ENCODE peak calls at places on chromosomes 3 and 15, in seven cellular contexts. P, Y, C, U, Q, E and R are unnamed samples.
A peak's percentile ranks its signal among the peaks of the same experiment; 100 is the strongest.

GRCh38 chr3:48402281-48402732 is 27.6 kb downstream of the PLXNB1 start:
- DNase-seq in P (no peak), Y (no peak), C (no peak), U (peak; percentile 92), Q (peak; percentile 81), E (peak; percentile 33), R (no peak)

GRCh38 chr3:138477801-138478200 is 43.4 kb downstream of the ESYT3 start:
- DNase-seq in P (no peak), Y (no peak), C (no peak), U (peak; percentile 17), Q (no peak), E (no peak), R (no peak)

GRCh38 chr3:61015840-61016239 is 235.4 kb downstream of the FHIT start:
- DNase-seq in P (no peak), Y (no peak), C (no peak), U (no peak), Q (no peak), E (no peak), R (no peak)

GRCh38 chr3:128693696-128694095 is 32.3 kb upstream of the RAB7A start:
- DNase-seq in P (no peak), Y (no peak), C (peak; percentile 59), U (no peak), Q (no peak), E (no peak), R (no peak)

GRCh38 chr15:90037510-90037860 is 36.4 kb downstream of the ZNF710 start:
- DNase-seq in P (no peak), Y (no peak), C (no peak), U (peak; percentile 78), Q (peak; percentile 78), E (no peak), R (no peak)

GRCh38 chr3:127182446-127182845 is 10.5 kb upstream of the PRR23E start:
- DNase-seq in P (no peak), Y (no peak), C (no peak), U (no peak), Q (no peak), E (no peak), R (no peak)

GRCh38 chr3:190024912-190025311 is 95.8 kb downstream of the P3H2 start:
- DNase-seq in P (no peak), Y (no peak), C (no peak), U (peak; percentile 77), Q (peak; percentile 64), E (no peak), R (no peak)

GRCh38 chr15:48954538-48954937 is 9.2 kb downstream of the SHC4 start:
- DNase-seq in P (no peak), Y (no peak), C (peak; percentile 76), U (peak; percentile 20), Q (no peak), E (peak; percentile 46), R (peak; percentile 60)

GRCh38 chr15:80849308-80849707 is 70.1 kb downstream of the CEMIP start:
- DNase-seq in P (no peak), Y (no peak), C (no peak), U (peak; percentile 93), Q (peak; percentile 86), E (no peak), R (no peak)

GRCh38 chr3:2540115-2540514 is 441.4 kb downstream of the CNTN4 start:
- DNase-seq in P (no peak), Y (no peak), C (peak; percentile 40), U (no peak), Q (no peak), E (no peak), R (no peak)

GRCh38 chr3:131370935-131371698 is 10.5 kb upstream of the NUDT16 start:
- DNase-seq in P (no peak), Y (no peak), C (no peak), U (no peak), Q (no peak), E (no peak), R (no peak)

GRCh38 chr15:73957276-73957675 is 31.0 kb downstream of the LOXL1 start:
- DNase-seq in P (no peak), Y (no peak), C (no peak), U (no peak), Q (no peak), E (no peak), R (no peak)

GRCh38 chr3:9030034-9030433 is 66.8 kb upstream of the RAD18 start:
- DNase-seq in P (no peak), Y (no peak), C (no peak), U (no peak), Q (no peak), E (no peak), R (no peak)

GRCh38 chr15:31212286-31212685 is 110.8 kb upstream of the TRPM1 start:
- DNase-seq in P (no peak), Y (no peak), C (no peak), U (no peak), Q (no peak), E (no peak), R (no peak)

GRCh38 chr3:113685956-113686721 is 10.3 kb downstream of the USF3 start:
- DNase-seq in P (no peak), Y (no peak), C (peak; percentile 84), U (peak; percentile 59), Q (peak; percentile 74), E (peak; percentile 32), R (no peak)

GRCh38 chr15:74128785-74129350 is 1.5 kb upstream of the ISLR2 start:
- DNase-seq in P (no peak), Y (no peak), C (no peak), U (no peak), Q (no peak), E (no peak), R (no peak)

GRCh38 chr3:105806361-105806760 is 62.5 kb downstream of the CBLB start:
- DNase-seq in P (no peak), Y (no peak), C (no peak), U (peak; percentile 30), Q (no peak), E (no peak), R (no peak)

GRCh38 chr3:45682311-45682710 is 6.9 kb upstream of the SACM1L start:
- DNase-seq in P (no peak), Y (no peak), C (no peak), U (no peak), Q (no peak), E (no peak), R (no peak)

GRCh38 chr3:14133188-14133800 is 8.4 kb downstream of the TMEM43 start:
- DNase-seq in P (no peak), Y (no peak), C (no peak), U (no peak), Q (no peak), E (no peak), R (no peak)

GRCh38 chr3:16329036-16329791 is 64.2 kb downstream of the OXNAD1 start:
- DNase-seq in P (no peak), Y (no peak), C (no peak), U (no peak), Q (no peak), E (no peak), R (no peak)

GRCh38 chr3:16329792-16330061 is 64.7 kb downstream of the OXNAD1 start:
- DNase-seq in P (peak; percentile 55), Y (no peak), C (peak; percentile 82), U (no peak), Q (no peak), E (no peak), R (no peak)

GRCh38 chr3:16328124-16328523 is 63.1 kb downstream of the OXNAD1 start:
- DNase-seq in P (no peak), Y (no peak), C (no peak), U (no peak), Q (no peak), E (no peak), R (no peak)

GRCh38 chr3:16325850-16326249 is 60.8 kb downstream of the OXNAD1 start:
- DNase-seq in P (no peak), Y (no peak), C (no peak), U (no peak), Q (no peak), E (no peak), R (no peak)

GRCh38 chr3:16326724-16327349 is 61.8 kb downstream of the OXNAD1 start:
- DNase-seq in P (no peak), Y (no peak), C (no peak), U (no peak), Q (no peak), E (no peak), R (no peak)
- H3K4me1 ChIP-seq in P (peaks cover 16% of the 10 kb centered on the region), Y (peaks cover 9% of the 10 kb centered on the region), C (peaks cover 2% of the 10 kb centered on the region), U (peaks cover 6% of the 10 kb centered on the region), Q (peaks cover 7% of the 10 kb centered on the region), E (no peaks in the 10 kb centered on the region), R (no peaks in the 10 kb centered on the region)

DNA sequence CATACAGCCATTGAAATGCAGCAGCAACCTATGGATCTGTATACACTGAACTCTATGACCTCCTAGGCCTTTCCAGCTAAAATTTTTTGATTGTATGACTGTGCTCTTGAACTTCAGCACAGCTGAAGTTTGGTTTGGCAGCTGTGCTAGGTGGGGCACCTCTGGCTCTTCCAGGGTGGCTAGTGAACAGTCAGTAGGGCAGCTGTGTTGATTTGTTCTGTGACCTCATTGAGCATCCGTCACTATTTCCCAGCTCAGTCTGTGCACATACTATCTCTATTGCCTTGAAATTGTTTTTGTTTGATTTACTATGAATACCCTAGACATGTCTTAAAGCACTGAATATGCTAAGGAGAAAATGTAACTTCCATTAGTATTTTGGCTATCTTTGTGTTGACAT is 363.2 kb upstream of the NAALADL2 start:
- DNase-seq in P (no peak), Y (no peak), C (no peak), U (peak; percentile 17), Q (peak; percentile 11), E (no peak), R (no peak)
- H2BK5ac ChIP-seq in P (no peak overlapping the region), Y (no peak overlapping the region), C (no peak overlapping the region), U (no peak overlapping the region), Q (no peak overlapping the region), E (no peak overlapping the region), R (no peak overlapping the region)

DNA sequence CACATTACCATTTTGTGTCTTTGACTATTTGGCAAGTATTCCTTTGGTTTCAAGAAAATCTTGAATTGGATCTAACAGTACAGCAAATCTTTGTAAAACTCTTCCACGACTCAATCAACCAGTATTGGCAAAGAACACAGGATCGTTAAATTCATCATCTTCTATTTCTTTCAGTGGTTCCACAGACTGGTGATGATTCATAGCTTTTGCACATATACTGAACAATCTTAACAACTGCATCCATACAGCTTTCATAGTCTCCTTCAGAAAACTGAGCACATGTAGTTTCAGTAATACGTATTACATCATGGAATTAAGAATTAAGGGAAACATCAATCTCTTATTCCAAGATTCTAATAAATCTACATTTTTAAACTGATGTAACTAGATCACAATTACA is 91.6 kb upstream of the LIPC start:
- DNase-seq in P (no peak), Y (no peak), C (no peak), U (peak; percentile 63), Q (no peak), E (no peak), R (no peak)
- H3K4me1 ChIP-seq in P (no peaks in the 10 kb centered on the region), Y (no peaks in the 10 kb centered on the region), C (no peaks in the 10 kb centered on the region), U (peaks cover 14% of the 10 kb centered on the region), Q (peaks cover 7% of the 10 kb centered on the region), E (peaks cover 5% of the 10 kb centered on the region), R (peaks cover 1% of the 10 kb centered on the region)

GRCh38 chr3:42118762-42119361 is 27.7 kb downstream of the TRAK1 start:
- DNase-seq in P (peak; percentile 18), Y (peak; percentile 19), C (peak; percentile 85), U (peak; percentile 49), Q (peak; percentile 44), E (peak; percentile 49), R (peak; percentile 69)

GRCh38 chr3:42116466-42116865 is 25.3 kb downstream of the TRAK1 start:
- DNase-seq in P (no peak), Y (no peak), C (no peak), U (peak; percentile 32), Q (no peak), E (no peak), R (no peak)

GRCh38 chr3:42115223-42115622 is 24.1 kb downstream of the TRAK1 start:
- DNase-seq in P (no peak), Y (no peak), C (peak; percentile 15), U (no peak), Q (no peak), E (no peak), R (no peak)

GRCh38 chr3:42115946-42116345 is 24.8 kb downstream of the TRAK1 start:
- DNase-seq in P (no peak), Y (no peak), C (no peak), U (no peak), Q (no peak), E (no peak), R (no peak)

GRCh38 chr3:42117175-42118008 is 26.2 kb downstream of the TRAK1 start:
- DNase-seq in P (no peak), Y (peak; percentile 31), C (peak; percentile 69), U (peak; percentile 75), Q (peak; percentile 70), E (peak; percentile 56), R (peak; percentile 77)
- H2BK5ac ChIP-seq in P (no peak overlapping the region), Y (peak overlapping the region; percentile 56), C (no peak overlapping the region), U (no peak overlapping the region), Q (no peak overlapping the region), E (no peak overlapping the region), R (no peak overlapping the region)